ENCODE peak calls at places on chromosomes 16 and 17, in eight cellular contexts. W, O, I, C, V, D, E and G are unnamed samples.

GRCh38 chr17:16504974-16505373 is 13.0 kb upstream of the LRRC75A start:
- DNase-seq in W (no peak), C (no peak), E (no peak), I (no peak), D (no peak), V (no peak), O (no peak), G (no peak)

GRCh38 chr17:48752399-48753288 is 24.1 kb upstream of the HOXB13 start:
- DNase-seq in V (no peak), D (no peak), O (no peak), W (no peak), I (no peak), E (no peak), C (no peak), G (no peak)

GRCh38 chr16:578870-579405 is 9.2 kb downstream of the PIGQ start:
- DNase-seq in I (peak), O (peak), D (no peak), C (peak), E (no peak), V (no peak), W (peak), G (peak)

GRCh38 chr16:66717112-66717675 is 20.7 kb upstream of the CMTM4 start:
- DNase-seq in W (peak), D (peak), V (peak), C (peak), O (no peak), I (no peak), E (no peak), G (peak)

GRCh38 chr16:75555213-75555706 is 792 bp downstream of the TMEM231 start:
- DNase-seq in E (peak), O (peak), V (peak), W (peak), C (peak), D (peak), I (peak), G (peak)

GRCh38 chr17:11705111-11705510 is 106.8 kb downstream of the DNAH9 start:
- DNase-seq in W (no peak), V (no peak), I (no peak), E (no peak), O (no peak), D (no peak), C (peak), G (no peak)

GRCh38 chr17:60067871-60068270 is 10.8 kb downstream of the HEATR6 start:
- DNase-seq in W (no peak), O (no peak), D (no peak), E (no peak), C (no peak), V (no peak), I (no peak), G (no peak)

GRCh38 chr17:67293251-67294203 is 48.5 kb upstream of the HELZ start:
- DNase-seq in O (peak), I (peak), W (peak), V (no peak), D (no peak), C (peak), E (peak), G (peak)

GRCh38 chr16:76946879-76947278 is 244.1 kb upstream of the MON1B start:
- DNase-seq in W (peak), E (no peak), I (peak), V (peak), O (no peak), D (peak), C (no peak), G (peak)

GRCh38 chr17:7043195-7043543 is 723 bp downstream of the SLC16A11 start:
- DNase-seq in I (no peak), V (no peak), W (no peak), C (peak), E (no peak), D (no peak), O (no peak), G (no peak)

GRCh38 chr16:23072084-23072599 is 77.1 kb downstream of the USP31 start:
- DNase-seq in I (peak), E (peak), C (peak), V (no peak), D (no peak), O (no peak), W (peak), G (peak)

GRCh38 chr16:24858219-24859041 is 12.7 kb downstream of the SLC5A11 start:
- DNase-seq in E (no peak), I (peak), V (no peak), D (no peak), C (peak), O (no peak), W (peak), G (peak)

GRCh38 chr17:2259769-2260536 is 43.6 kb downstream of the SMG6 start:
- DNase-seq in D (no peak), O (no peak), C (peak), E (peak), I (no peak), V (no peak), W (peak), G (peak)

GRCh38 chr17:36030949-36031348 is 13.2 kb upstream of the CCL23 start:
- DNase-seq in C (no peak), I (no peak), W (no peak), V (no peak), O (no peak), E (no peak), D (no peak), G (no peak)

GRCh38 chr17:75241502-75241901 is 19.9 kb downstream of the GGA3 start:
- DNase-seq in I (no peak), O (no peak), D (no peak), V (no peak), C (no peak), W (no peak), E (no peak), G (no peak)

GRCh38 chr16:10871157-10871991 is 5.6 kb upstream of the CIITA start:
- DNase-seq in O (no peak), C (peak), V (peak), E (peak), D (no peak), W (peak), I (no peak), G (peak)

GRCh38 chr16:57620316-57621231 is 7.9 kb upstream of the ADGRG1 start:
- DNase-seq in D (no peak), O (no peak), E (peak), W (no peak), V (no peak), C (peak), I (no peak), G (no peak)

GRCh38 chr17:47693667-47694017 is 319 bp upstream of the TBKBP1 start:
- DNase-seq in C (no peak), E (no peak), V (no peak), W (no peak), I (no peak), D (no peak), O (no peak), G (peak)

GRCh38 chr17:57092171-57092570 is 7.1 kb downstream of the AKAP1 start:
- DNase-seq in D (no peak), O (no peak), I (no peak), V (no peak), E (peak), C (no peak), W (peak), G (peak)

GRCh38 chr16:632486-633335 is 1.9 kb downstream of the WFIKKN1 start:
- DNase-seq in C (no peak), D (no peak), O (no peak), I (no peak), E (no peak), V (no peak), W (no peak), G (no peak)

GRCh38 chr17:73814070-73814469 is 169.8 kb upstream of the SDK2 start:
- DNase-seq in O (no peak), D (no peak), I (no peak), C (no peak), V (no peak), E (no peak), W (no peak), G (no peak)
- H3K4me3 ChIP-seq in O (no peak), D (no peak), I (no peak), C (no peak), V (no peak), E (no peak), W (no peak), G (no peak)

GRCh38 chr17:29241015-29241963 is 5.4 kb upstream of the CRYBA1 start:
- DNase-seq in D (peak), E (no peak), C (no peak), W (peak), O (peak), I (peak), V (peak), G (peak)
- TF ChIP-seq CTCF in D (no peak), E (no peak), C (no peak), W (peak), O (no peak), I (no peak), V (no peak), G (no peak)

GRCh38 chr17:38877130-38877851 is 7.4 kb downstream of the LASP1 start:
- DNase-seq in I (no peak), D (no peak), E (no peak), O (no peak), C (peak), V (no peak), W (no peak), G (no peak)
- H3K4me3 ChIP-seq in I (no peak), D (no peak), E (no peak), O (no peak), C (no peak), V (no peak), W (no peak), G (no peak)

DNA sequence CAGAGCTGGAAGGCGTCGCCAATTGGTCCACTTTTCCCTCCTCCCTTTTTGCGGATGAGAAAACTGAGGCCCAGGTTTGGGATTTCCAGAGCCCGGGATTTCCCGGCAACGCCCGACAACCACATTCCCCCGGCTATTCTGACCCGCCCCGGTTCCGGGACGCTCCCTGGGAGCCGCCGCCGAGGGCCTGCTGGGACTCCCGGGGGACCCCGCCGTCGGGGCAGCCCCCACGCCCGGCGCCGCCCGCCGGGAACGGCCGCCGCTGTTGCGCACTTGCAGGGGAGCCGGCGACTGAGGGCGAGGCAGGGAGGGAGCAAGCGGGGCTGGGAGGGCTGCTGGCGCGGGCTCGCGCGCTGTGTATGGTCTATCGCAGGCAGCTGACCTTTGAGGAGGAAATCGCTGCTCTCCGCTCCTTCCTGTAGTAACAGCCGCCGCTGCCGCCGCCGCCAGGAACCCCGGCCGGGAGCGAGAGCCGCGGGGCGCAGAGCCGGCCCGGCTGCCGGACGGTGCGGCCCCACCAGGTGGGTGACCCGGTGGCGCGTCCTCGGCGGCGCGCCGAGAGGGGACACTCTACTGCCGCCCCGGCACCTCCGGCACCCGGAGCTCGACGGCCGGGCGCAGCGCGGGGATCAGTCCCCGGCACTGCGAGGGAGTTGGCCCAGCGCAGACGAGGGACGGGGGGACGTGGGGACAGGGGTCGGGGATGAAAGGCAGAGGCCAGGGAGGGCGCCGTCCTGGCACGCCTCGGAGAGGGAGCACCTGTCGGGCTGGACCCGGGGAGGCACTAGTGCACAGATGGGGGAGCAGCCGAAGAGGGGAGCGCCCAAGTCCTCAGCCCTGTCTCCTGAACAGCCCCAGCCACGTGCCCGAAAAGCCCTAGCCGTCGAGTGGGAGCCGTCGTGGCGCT is at the start of gene STAT5A:
- DNase-seq in D (no peak), E (peak), C (peak), W (peak), O (no peak), I (peak), V (no peak), G (peak)
- TF ChIP-seq CTCF in D (no peak), E (peak), C (no peak), W (no peak), O (no peak), I (no peak), V (no peak), G (no peak)

GRCh38 chr17:18246880-18247612 is 11.5 kb downstream of the FLII start:
- DNase-seq in O (peak), C (peak), D (no peak), V (no peak), E (peak), W (peak), I (peak), G (peak)
- H3K4me3 ChIP-seq in O (peak), C (no peak), D (no peak), V (no peak), E (no peak), W (no peak), I (no peak), G (no peak)

GRCh38 chr16:84212154-84212553 is 21.2 kb downstream of the ADAD2 start:
- DNase-seq in E (no peak), W (no peak), V (no peak), I (no peak), D (no peak), O (no peak), C (no peak), G (no peak)

GRCh38 chr16:84207869-84208268 is 16.9 kb downstream of the ADAD2 start:
- DNase-seq in E (no peak), D (no peak), C (no peak), I (no peak), V (no peak), O (no peak), W (no peak), G (no peak)

GRCh38 chr16:84207266-84207665 is 16.3 kb downstream of the ADAD2 start:
- DNase-seq in E (no peak), W (no peak), C (no peak), I (no peak), O (no peak), D (no peak), V (no peak), G (no peak)

GRCh38 chr16:84212631-84213030 is 21.7 kb downstream of the ADAD2 start:
- DNase-seq in D (no peak), E (no peak), W (no peak), V (no peak), C (no peak), O (no peak), I (no peak), G (no peak)

GRCh38 chr16:84209989-84210388 is 19.0 kb downstream of the ADAD2 start:
- DNase-seq in V (no peak), D (no peak), W (peak), E (no peak), C (no peak), O (no peak), I (no peak), G (no peak)
- TF ChIP-seq CTCF in V (no peak), D (peak), W (no peak), E (no peak), C (no peak), O (no peak), I (peak), G (peak)

GRCh38 chr17:81934850-81935708 is 2.0 kb downstream of the PYCR1 start:
- DNase-seq in D (no peak), V (no peak), I (no peak), C (no peak), E (no peak), O (no peak), W (no peak), G (no peak)
- H3K4me3 ChIP-seq in D (peak), V (peak), I (no peak), C (no peak), E (no peak), O (no peak), W (no peak), G (no peak)

GRCh38 chr16:7086842-7087616 is 245.6 kb upstream of the RBFOX1 start:
- DNase-seq in I (no peak), D (no peak), E (peak), O (peak), W (no peak), C (no peak), V (no peak), G (no peak)
- TF ChIP-seq CTCF in I (no peak), D (no peak), E (no peak), O (peak), W (no peak), C (no peak), V (no peak), G (no peak)

GRCh38 chr16:90046122-90046970 is 27.1 kb upstream of the DBNDD1 start:
- DNase-seq in W (no peak), C (no peak), V (no peak), I (no peak), E (no peak), O (peak), D (no peak), G (no peak)
- H3K4me3 ChIP-seq in W (no peak), C (peak), V (no peak), I (peak), E (peak), O (no peak), D (peak), G (peak)

DNA sequence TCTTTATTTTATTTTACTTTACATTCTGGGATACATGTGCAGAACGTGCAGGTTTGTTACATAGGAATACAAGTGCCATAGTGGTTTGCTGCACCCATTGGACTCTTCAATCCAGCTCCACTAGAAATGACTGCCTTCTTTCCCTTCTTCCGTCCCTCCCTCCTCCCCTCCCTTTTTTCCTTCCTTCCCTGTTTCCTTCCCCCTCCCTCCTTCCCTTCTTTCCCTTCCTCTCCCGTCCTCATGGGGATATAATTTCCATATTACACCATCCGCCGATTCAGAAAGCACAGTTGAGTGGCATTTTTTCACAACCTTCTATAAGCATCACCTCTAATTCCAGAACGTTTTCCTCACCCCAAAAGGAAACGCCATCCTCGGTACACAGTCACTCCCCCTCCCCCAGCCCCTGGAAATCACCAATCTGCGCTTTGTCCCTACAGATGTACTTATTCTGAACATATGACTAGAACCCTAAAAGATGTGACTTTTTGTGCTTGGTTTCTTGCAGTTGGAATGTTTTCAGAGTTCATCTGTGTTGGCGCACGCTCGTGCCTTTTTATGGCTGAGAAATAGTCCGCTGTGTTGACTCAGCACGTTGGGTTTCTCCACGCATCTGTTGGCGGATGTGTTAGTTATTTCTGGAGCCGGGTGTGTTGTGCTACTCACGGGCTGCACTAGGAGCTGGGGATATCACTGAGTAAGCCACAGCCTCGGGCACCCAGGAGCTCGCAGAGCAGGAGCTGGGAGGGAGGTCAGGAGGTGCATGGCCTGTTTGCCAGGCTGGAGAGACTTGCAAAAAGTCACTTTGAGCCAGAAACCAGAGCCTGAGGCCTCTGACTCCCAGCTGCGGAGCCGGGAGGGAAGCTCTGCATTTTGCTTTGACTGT is 336.4 kb downstream of the SEC14L1 start:
- DNase-seq in E (peak), D (peak), I (no peak), O (no peak), V (peak), W (peak), C (peak), G (peak)
- TF ChIP-seq CTCF in E (peak), D (no peak), I (no peak), O (no peak), V (no peak), W (no peak), C (no peak), G (peak)